ENCODE peak calls at places on chromosomes 11 and 22, in six cellular contexts. X, Q, C, M, Z and G are unnamed samples. For H3K4me1, the result is how much of the 10 kb centered on the place peaks cover.

GRCh38 chr11:44840526-44840925 is 110.2 kb downstream of the TP53I11 start:
- DNase-seq in M (no peak), Q (no peak), Z (no peak), X (no peak), C (no peak), G (no peak)

GRCh38 chr11:95922536-95923440 is 1.1 kb downstream of the MTMR2 start:
- DNase-seq in X (no peak), Q (no peak), Z (no peak), M (no peak), C (no peak), G (no peak)

GRCh38 chr11:130020323-130020722 is 17.7 kb upstream of the PRDM10 start:
- DNase-seq in M (no peak), Q (no peak), Z (no peak), C (no peak), X (no peak), G (no peak)

GRCh38 chr11:122241561-122241960 is 125.5 kb upstream of the BLID start:
- DNase-seq in Q (no peak), M (no peak), Z (no peak), C (no peak), X (no peak), G (no peak)

GRCh38 chr22:32801436-32802290 is at the start of gene TIMP3:
- DNase-seq in Q (peak), M (peak), Z (peak), X (peak), C (peak), G (peak)

GRCh38 chr22:20646377-20646776 is 127.5 kb upstream of the SERPIND1 start:
- DNase-seq in M (no peak), Q (no peak), C (no peak), X (no peak), Z (no peak), G (peak)

GRCh38 chr11:19253149-19253540 is 12.4 kb upstream of the E2F8 start:
- DNase-seq in Z (no peak), X (no peak), Q (no peak), C (no peak), M (no peak), G (no peak)

GRCh38 chr11:115544422-115544821 is 40.2 kb upstream of the CADM1 start:
- DNase-seq in Z (no peak), C (no peak), X (no peak), M (no peak), Q (no peak), G (no peak)

GRCh38 chr11:7252683-7253213 is 1.0 kb downstream of the SYT9 start:
- DNase-seq in M (peak), X (peak), Z (peak), Q (no peak), C (peak), G (peak)

GRCh38 chr11:36436084-36436483 is 74.0 kb downstream of the TRAF6 start:
- DNase-seq in C (no peak), X (no peak), Q (peak), M (no peak), Z (no peak), G (no peak)

DNA sequence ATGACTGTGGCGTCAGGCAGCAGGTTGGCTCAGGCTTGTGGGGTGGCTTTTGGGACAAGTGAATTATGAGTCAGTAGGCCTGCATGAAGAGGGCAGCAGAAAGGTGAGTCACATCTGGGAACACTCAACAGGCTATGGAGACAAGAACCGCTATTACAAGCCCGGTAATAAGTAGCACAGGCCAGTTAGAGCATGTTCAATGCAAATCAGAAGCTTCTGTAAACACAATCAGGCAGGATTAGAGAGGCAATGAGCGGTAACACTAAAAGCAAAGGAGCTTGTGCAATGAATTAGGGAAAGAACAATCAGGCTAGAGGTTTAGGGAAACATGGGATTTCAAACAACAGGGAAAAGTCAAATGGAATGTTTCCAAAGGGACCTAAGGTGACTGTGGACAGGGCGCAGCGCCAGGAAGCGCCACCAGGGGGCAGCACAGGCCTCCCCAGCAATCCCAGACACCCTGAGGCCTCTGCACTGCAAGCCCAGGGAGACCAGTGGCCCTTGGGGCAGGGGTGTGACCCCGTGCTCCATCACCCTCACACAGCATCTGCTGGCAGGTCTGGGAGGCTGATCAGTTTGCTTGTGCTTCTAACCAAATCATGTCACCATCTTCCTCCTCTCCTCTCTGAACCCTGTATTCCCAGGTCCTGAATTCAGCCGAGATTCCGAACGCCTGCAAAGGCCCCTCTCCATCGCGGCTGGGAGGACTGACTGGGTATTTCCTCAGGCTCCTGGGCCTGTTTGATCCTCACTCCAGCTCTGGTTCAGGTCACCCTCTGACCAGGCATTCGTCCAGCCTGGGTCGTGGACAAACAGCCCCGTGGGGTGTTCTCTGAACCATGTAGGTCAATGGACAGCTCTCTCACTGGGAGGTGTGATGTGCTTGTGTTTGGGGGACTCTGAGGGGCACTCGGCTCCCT is 50.0 kb downstream of the C11orf58 start:
- DNase-seq in Z (peak), Q (peak), X (peak), C (peak), M (peak), G (peak)
- H3K4me1 ChIP-seq in Z (under half), Q (under half), X (under half), C (under half), M (under half), G (under half)

GRCh38 chr11:134149371-134149770 is 74.4 kb downstream of the NCAPD3 start:
- DNase-seq in Z (no peak), Q (no peak), X (no peak), C (no peak), M (no peak), G (no peak)

GRCh38 chr11:134142536-134142935 is 73.7 kb downstream of the JAM3 start:
- DNase-seq in C (no peak), M (no peak), X (no peak), Q (no peak), Z (no peak), G (no peak)

GRCh38 chr11:134144744-134145143 is 75.9 kb downstream of the JAM3 start:
- DNase-seq in Q (no peak), C (no peak), X (no peak), Z (no peak), M (no peak), G (no peak)

GRCh38 chr11:134146598-134146997 is 77.2 kb downstream of the NCAPD3 start:
- DNase-seq in Q (no peak), X (no peak), M (no peak), Z (no peak), C (no peak), G (no peak)

DNA sequence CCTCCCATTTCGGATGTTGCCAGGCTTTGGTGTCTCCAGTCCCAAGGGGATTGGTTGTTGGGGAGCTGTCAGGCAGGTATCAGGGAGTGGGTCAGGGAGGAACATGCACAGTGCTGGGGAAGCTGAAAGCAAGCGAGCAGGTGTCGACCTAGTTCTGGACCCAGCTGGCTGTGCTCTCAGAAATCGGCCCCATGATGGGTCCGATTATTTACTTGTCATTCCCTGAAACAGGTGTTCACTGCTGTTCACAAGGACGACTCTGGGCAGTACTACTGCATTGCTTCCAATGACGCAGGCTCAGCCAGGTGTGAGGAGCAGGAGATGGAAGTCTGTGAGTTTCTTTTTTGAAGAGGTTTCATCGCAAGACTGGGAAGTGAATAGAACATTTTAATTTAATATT is 76.8 kb downstream of the JAM3 start:
- DNase-seq in M (no peak), X (no peak), C (no peak), Q (no peak), Z (no peak), G (no peak)
- H3K27ac ChIP-seq in M (no peak), X (no peak), C (no peak), Q (no peak), Z (no peak), G (no peak)

GRCh38 chr11:56782167-56782847 is 33.8 kb upstream of the OR9G4 start:
- DNase-seq in Q (no peak), M (no peak), Z (no peak), C (no peak), X (no peak), G (no peak)

GRCh38 chr11:56783448-56784041 is 35.0 kb upstream of the OR9G4 start:
- DNase-seq in Q (no peak), C (no peak), M (no peak), X (no peak), Z (no peak), G (no peak)
- TF ChIP-seq CTCF in Q (peak), C (peak), M (peak), X (peak), Z (peak), G (peak)

GRCh38 chr11:92411431-92411830 is 186.8 kb downstream of the FAT3 start:
- DNase-seq in X (no peak), M (no peak), Q (no peak), Z (no peak), C (no peak), G (no peak)
- H3K4me1 ChIP-seq in X (under half), M (under half), Q (under half), Z (under half), C (under half), G (under half)

GRCh38 chr11:112012877-112013276 is 12.3 kb upstream of the DLAT start:
- DNase-seq in M (no peak), Z (no peak), C (no peak), Q (no peak), X (no peak), G (no peak)
- H3K27ac ChIP-seq in M (no peak), Z (no peak), C (no peak), Q (no peak), X (no peak), G (no peak)

DNA sequence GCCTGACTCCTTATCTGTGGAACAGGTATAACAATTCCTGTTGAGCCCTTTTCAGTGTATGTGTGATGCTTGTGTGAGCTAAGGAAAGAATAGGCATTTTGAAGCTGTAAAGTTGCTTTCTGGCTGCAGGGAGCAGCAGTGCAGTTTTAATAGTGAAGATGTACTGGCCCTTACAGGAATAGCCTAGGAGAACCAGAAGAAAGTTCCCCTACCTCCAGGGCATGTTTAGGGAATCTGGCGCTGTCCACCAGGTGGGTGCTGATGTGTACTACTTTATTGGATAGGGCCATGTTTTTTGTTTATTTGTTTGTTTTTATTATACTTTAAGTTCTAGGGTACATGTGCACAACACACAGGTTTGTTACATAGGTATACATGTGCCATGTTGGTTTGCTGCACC is 11.5 kb downstream of the BMAL1 start:
- DNase-seq in X (no peak), C (no peak), M (no peak), Z (no peak), Q (no peak), G (no peak)
- TF ChIP-seq CTCF in X (no peak), C (no peak), M (no peak), Z (no peak), Q (no peak), G (no peak)

DNA sequence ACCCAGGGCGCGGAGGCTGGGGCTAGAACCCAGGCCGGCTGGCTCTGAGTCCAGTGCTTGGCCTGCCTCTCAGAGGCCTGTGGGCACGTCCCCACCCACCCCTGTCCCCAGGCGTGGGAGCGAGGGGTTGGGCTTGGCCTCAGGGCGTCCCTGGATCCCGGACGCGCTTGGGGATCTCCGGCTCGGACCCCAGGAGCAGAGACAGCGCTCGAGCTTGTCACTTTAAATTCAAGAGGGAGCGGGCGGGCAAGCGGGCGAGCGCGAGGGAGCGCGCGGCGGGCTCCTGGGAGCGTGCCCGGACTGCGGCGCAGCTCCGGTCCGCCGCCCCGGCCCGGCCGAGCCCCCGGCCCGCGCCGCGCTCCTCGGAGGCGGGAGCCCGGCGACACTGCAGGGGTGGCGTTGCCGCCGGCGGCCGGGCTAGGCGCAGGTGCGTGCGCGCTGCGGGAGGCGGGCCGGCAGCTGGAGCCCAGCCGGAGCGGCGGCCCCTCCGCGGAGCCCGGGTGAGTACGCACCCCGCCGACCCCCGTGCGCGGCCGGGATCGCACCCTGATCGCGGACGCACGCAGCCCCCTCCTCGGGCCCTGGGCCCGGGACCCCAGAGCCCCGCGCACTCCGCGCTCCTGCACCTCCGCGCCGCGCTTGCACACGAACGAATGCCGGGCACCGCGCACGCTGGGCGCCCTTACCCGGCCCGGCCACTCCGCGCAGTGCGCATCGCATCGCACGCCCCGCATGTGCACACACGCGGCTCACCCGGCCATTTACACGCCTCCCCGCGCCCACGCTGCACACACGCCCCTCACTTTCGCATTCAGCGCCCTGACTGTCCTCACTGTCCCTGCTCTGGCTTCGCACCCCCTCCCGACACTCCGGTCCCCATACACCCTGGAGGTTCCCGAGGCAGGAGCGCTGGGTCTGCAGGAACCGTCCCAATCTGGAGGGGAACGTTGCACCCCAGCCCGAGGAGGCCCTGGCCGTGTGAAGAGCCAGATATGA is at the start of gene SYT12:
- DNase-seq in X (no peak), M (no peak), Z (no peak), Q (no peak), C (peak), G (no peak)
- H3K4me1 ChIP-seq in X (under half), M (under half), Z (under half), Q (under half), C (under half), G (under half)

GRCh38 chr22:44330727-44331660 is 18.2 kb upstream of the SHISAL1 start:
- DNase-seq in Q (no peak), X (no peak), Z (no peak), C (peak), M (no peak), G (no peak)
- H3K27ac ChIP-seq in Q (no peak), X (no peak), Z (no peak), C (no peak), M (no peak), G (no peak)

GRCh38 chr22:18071968-18072310 is 5.9 kb upstream of the PEX26 start:
- DNase-seq in Q (no peak), Z (no peak), C (no peak), M (peak), X (no peak), G (peak)
- TF ChIP-seq CTCF in Q (no peak), Z (no peak), C (no peak), M (no peak), X (no peak), G (no peak)

GRCh38 chr22:41481925-41482318 is 13.0 kb downstream of the ACO2 start:
- DNase-seq in C (no peak), Z (peak), M (no peak), X (no peak), Q (no peak), G (no peak)
- H3K4me1 ChIP-seq in C (under half), Z (half or more), M (under half), X (under half), Q (under half), G (under half)